ENCODE peak calls at places on chromosomes 6 and 20, in four cellular contexts. E, X, I and M are unnamed samples.

GRCh38 chr6:20441236-20441635 is 39.6 kb downstream of the E2F3 start:
- DNase-seq in X (no peak), I (no peak), E (no peak), M (no peak)

GRCh38 chr6:151160869-151161268 is 78.9 kb upstream of the AKAP12 start:
- DNase-seq in X (no peak), I (no peak), E (peak), M (no peak)

GRCh38 chr6:47789553-47789952 is 7.7 kb downstream of the OPN5 start:
- DNase-seq in X (no peak), E (no peak), I (no peak), M (peak)

GRCh38 chr6:169371344-169372144 is 117.9 kb upstream of the THBS2 start:
- DNase-seq in X (no peak), E (peak), I (no peak), M (peak)

GRCh38 chr6:90286884-90287488 is 9.7 kb downstream of the BACH2 start:
- DNase-seq in I (peak), X (peak), E (peak), M (peak)

GRCh38 chr20:1935696-1936366 is 40.6 kb downstream of the SIRPA start:
- DNase-seq in X (no peak), E (no peak), I (no peak), M (no peak)

GRCh38 chr6:53520320-53520928 is 24.5 kb downstream of the GCLC start:
- DNase-seq in E (no peak), X (no peak), I (no peak), M (no peak)

GRCh38 chr6:112231609-112232060 is 22.7 kb downstream of the LAMA4 start:
- DNase-seq in I (no peak), X (no peak), E (no peak), M (no peak)

GRCh38 chr6:41733707-41734665 is 1.4 kb downstream of the TFEB start:
- DNase-seq in X (peak), E (peak), I (peak), M (peak)

GRCh38 chr6:138622967-138623366 is 123.7 kb upstream of the NHSL1 start:
- DNase-seq in E (no peak), I (no peak), X (no peak), M (no peak)

GRCh38 chr6:62819640-62820039 is 391.6 kb upstream of the FKBP1C start:
- DNase-seq in I (no peak), E (no peak), X (no peak), M (no peak)

GRCh38 chr6:13404115-13404891 is 76.0 kb upstream of the TBC1D7 start:
- DNase-seq in I (no peak), X (no peak), E (no peak), M (no peak)

GRCh38 chr6:158507174-158507573 is 52.7 kb upstream of the TMEM181 start:
- DNase-seq in X (no peak), E (no peak), I (no peak), M (no peak)

GRCh38 chr20:57043091-57043490 is 223.3 kb downstream of the BMP7 start:
- DNase-seq in I (no peak), X (no peak), E (no peak), M (no peak)

GRCh38 chr6:166542580-166542912 is 43.9 kb downstream of the RAMACL start:
- DNase-seq in E (no peak), I (no peak), X (no peak), M (peak)

GRCh38 chr6:121680058-121680457 is 244.6 kb downstream of the GJA1 start:
- DNase-seq in I (no peak), E (no peak), X (no peak), M (no peak)

GRCh38 chr6:161233986-161234620 is 39.8 kb downstream of the AGPAT4 start:
- DNase-seq in X (peak), E (no peak), I (no peak), M (no peak)

GRCh38 chr20:13690948-13691347 is 52.2 kb upstream of the TASP1 start:
- DNase-seq in I (no peak), E (no peak), X (no peak), M (no peak)

GRCh38 chr20:2879148-2879547 is 5.9 kb downstream of the PTPRA start:
- DNase-seq in E (no peak), I (no peak), X (no peak), M (no peak)

GRCh38 chr20:45630366-45630765 is 718 bp downstream of the WFDC9 start:
- DNase-seq in X (no peak), E (no peak), I (no peak), M (no peak)

GRCh38 chr20:34199183-34199582 is 42.0 kb upstream of the ASIP start:
- DNase-seq in I (no peak), X (no peak), E (no peak), M (no peak)

GRCh38 chr20:53004267-53004813 is 32.2 kb downstream of the TSHZ2 start:
- DNase-seq in X (no peak), I (no peak), E (no peak), M (no peak)

GRCh38 chr20:8946036-8946926 is 122.6 kb upstream of the PLCB4 start:
- DNase-seq in I (no peak), X (no peak), E (no peak), M (no peak)

GRCh38 chr20:64049060-64049886 is at the start of gene SOX18:
- DNase-seq in X (no peak), I (peak), E (no peak), M (peak)

GRCh38 chr6:80967618-80968017 is 784.9 kb downstream of the TENT5A start:
- DNase-seq in I (no peak), E (no peak), X (no peak), M (no peak)

GRCh38 chr20:51579137-51579536 is 36.6 kb upstream of the NFATC2 start:
- DNase-seq in I (no peak), X (no peak), E (no peak), M (no peak)

GRCh38 chr6:8526619-8527018 is 91.3 kb upstream of the SLC35B3 start:
- DNase-seq in X (no peak), I (no peak), E (no peak), M (peak)

GRCh38 chr6:139367810-139368321 is 6.6 kb downstream of the CITED2 start:
- DNase-seq in E (no peak), X (no peak), I (no peak), M (peak)

GRCh38 chr6:152118678-152119077 is 311.2 kb downstream of the ESR1 start:
- DNase-seq in I (no peak), E (no peak), X (no peak), M (no peak)

GRCh38 chr6:160510199-160510598 is 153.9 kb downstream of the LPA start:
- DNase-seq in X (no peak), E (no peak), I (peak), M (no peak)

GRCh38 chr20:18984238-18985200 is 170.9 kb downstream of the SCP2D1 start:
- DNase-seq in X (no peak), E (no peak), I (peak), M (no peak)

GRCh38 chr6:25652007-25652515 is at the start of gene SCGN:
- DNase-seq in E (peak), X (peak), I (peak), M (peak)

GRCh38 chr6:72424476-72424875 is 197.4 kb upstream of the KCNQ5 start:
- DNase-seq in X (no peak), E (no peak), I (no peak), M (no peak)

GRCh38 chr20:63186084-63186483 is 29.8 kb downstream of the YTHDF1 start:
- DNase-seq in X (no peak), I (no peak), E (no peak), M (no peak)

GRCh38 chr6:7468382-7469081 is 72.9 kb upstream of the DSP start:
- DNase-seq in X (no peak), E (no peak), I (peak), M (no peak)

GRCh38 chr20:63702751-63703470 is 4.9 kb downstream of the ARFRP1 start:
- DNase-seq in E (no peak), X (no peak), I (no peak), M (no peak)

GRCh38 chr20:60101894-60102281 is 143.7 kb downstream of the CDH26 start:
- DNase-seq in E (no peak), X (no peak), I (no peak), M (no peak)

GRCh38 chr6:158256746-158257424 is 55.4 kb upstream of the TULP4 start:
- DNase-seq in X (no peak), E (no peak), I (no peak), M (no peak)

GRCh38 chr6:134740473-134741192 is 209.3 kb downstream of the ALDH8A1 start:
- DNase-seq in X (no peak), E (no peak), I (no peak), M (no peak)

DNA sequence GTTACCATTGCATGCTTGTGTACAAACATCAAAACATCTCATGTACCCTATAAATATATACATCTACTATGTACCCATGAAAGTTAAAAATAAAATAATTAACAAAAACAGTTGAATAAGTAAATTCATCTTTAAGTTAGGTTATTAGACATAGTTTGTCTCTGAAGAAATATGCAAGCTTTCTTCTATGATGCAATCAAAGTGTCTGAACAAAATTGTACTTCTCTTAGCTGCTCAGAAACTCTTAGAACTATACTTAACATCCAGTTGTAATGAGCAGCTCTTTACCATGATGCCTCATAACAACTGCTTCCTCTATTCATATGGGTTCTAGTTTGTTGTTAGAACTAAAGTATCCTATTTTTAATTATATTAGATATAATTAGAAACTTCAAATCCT is 5.9 kb downstream of the VNN1 start:
- DNase-seq in I (no peak), E (no peak), X (no peak), M (no peak)
- TF ChIP-seq ATF2 in I (no peak), E (no peak), X (no peak), M (no peak)

DNA sequence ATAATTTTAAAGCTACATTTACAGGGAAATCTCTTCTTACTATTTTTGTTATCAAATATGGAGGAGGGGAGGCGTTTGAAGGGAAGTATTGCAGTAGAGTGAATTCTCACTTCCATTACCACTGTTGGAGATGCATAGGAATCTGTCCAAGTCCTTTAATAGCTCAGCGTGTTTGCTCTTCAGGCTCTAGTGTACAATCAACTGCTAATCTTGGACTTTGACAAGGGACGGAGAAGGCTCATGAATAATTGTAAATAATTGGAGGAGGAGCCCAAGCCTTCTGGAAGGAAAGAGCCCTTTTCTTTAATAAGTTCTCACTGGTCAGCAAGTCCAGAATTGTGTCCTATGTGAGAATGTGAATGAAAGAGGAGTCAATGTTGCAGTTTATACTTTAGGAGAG is 16.2 kb upstream of the TSBP1 start:
- DNase-seq in I (no peak), X (no peak), E (no peak), M (no peak)
- TF ChIP-seq ATF2 in I (no peak), X (no peak), E (no peak), M (no peak)

GRCh38 chr20:6663104-6663503 is 104.4 kb upstream of the BMP2 start:
- DNase-seq in E (no peak), I (no peak), X (no peak), M (no peak)

GRCh38 chr20:6664574-6664973 is 102.9 kb upstream of the BMP2 start:
- DNase-seq in I (no peak), E (no peak), X (no peak), M (no peak)

GRCh38 chr20:6665621-6666345 is 101.7 kb upstream of the BMP2 start:
- DNase-seq in E (peak), X (no peak), I (no peak), M (no peak)

GRCh38 chr20:6665161-6665560 is 102.3 kb upstream of the BMP2 start:
- DNase-seq in X (no peak), E (no peak), I (no peak), M (no peak)

DNA sequence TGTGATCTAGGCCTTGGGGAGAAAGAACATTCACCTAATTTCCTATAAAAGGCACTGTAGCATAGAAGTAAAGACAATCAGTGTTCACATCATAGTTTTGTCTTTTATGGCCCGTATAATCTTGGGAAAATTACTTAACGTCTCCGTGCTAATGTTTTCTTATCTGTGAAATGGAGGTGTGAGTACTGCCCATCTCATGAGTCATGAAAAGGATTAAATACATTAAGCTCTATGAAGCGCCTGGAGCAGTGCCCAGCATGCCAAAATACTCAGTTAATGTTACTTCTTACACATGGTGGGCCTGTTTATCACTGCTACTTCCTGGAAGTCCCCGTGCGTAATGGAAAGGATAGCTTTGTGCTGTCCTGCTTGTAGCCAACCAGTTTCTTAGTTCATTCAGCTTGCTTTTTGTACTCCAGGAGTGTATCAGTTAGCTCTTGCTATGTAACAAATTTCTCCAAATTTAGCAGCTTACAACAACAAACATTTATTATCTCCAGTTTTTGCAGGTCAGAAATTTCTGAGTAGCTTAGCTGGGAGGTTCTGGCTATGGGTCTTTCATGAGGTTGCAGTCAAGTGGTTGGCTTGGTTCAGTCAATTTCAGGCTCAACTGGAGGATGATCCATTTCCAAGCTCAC is 103.6 kb upstream of the BMP2 start:
- DNase-seq in I (no peak), E (no peak), X (no peak), M (no peak)
- TF ChIP-seq ATF2 in I (no peak), E (no peak), X (no peak), M (no peak)

GRCh38 chr6:123393333-123393732 is 243.4 kb downstream of the TRDN start:
- DNase-seq in X (no peak), I (no peak), E (peak), M (no peak)
- TF ChIP-seq ATF2 in X (no peak), I (no peak), E (no peak), M (no peak)

DNA sequence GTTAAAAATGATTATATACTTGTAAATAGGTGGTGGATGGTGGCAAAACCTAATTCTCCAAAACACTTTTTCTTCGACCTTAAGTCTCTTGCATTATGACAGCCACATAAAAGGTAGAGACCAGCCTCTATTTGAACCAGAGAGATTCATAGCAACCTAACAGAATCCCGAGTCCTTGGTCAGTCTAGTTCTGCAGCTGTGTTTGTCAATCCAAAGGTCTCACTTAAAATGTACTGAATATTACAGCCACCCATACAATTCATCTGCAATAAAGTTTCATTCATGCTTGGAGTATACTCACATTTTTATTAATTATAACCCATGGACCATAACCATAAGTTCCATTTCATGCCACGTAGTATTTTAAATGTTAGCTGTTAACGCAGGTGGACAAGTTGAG is 87.2 kb downstream of the EPM2A start:
- DNase-seq in E (no peak), X (no peak), I (no peak), M (no peak)
- TF ChIP-seq ATF2 in E (no peak), X (no peak), I (no peak), M (no peak)

DNA sequence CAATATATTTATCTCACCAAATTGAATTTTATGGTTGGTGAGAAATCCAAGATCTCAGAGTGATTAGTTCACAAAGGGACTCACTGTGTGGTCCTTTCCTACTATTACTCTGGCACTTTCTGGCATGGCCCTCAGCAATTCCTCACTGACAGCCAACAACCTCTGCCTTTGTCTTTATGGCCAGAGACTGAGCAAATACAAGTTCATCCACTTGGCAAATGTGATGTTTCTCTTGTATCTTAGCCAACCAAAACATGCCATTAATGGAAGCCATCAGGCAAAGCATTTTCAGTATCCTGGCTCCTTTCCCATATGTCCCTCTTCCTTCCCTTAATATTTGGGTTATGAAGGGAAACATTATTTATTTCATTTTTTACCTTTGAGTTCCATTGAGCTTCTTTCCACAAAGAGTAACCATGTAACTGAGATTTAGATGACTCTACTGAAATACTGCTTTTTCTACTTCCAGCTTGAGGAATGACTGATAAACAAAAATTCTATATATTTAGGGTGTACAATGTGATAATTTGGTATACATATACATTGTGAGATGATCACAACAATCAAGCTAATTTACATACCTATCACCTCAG is 30.8 kb upstream of the SMLR1 start:
- DNase-seq in I (no peak), E (no peak), X (no peak), M (no peak)
- TF ChIP-seq ATF2 in I (no peak), E (no peak), X (no peak), M (no peak)

GRCh38 chr6:22363966-22364296 is 67.1 kb upstream of the PRL start:
- DNase-seq in I (no peak), E (no peak), X (no peak), M (no peak)
- TF ChIP-seq ATF2 in I (no peak), E (no peak), X (no peak), M (no peak)

GRCh38 chr6:83708546-83708969 is 343 bp downstream of the SNAP91 start:
- DNase-seq in X (no peak), E (no peak), I (no peak), M (peak)
- TF ChIP-seq ATF2 in X (no peak), E (no peak), I (no peak), M (no peak)